ENCODE peak calls at places on chromosomes 3 and 15, in nine cellular contexts. H, I, W, P, O, D, S, A and N are unnamed samples.

GRCh38 chr3:135450985-135451384 is 514.5 kb upstream of the PPP2R3A start:
- DNase-seq in H (no peak), I (no peak), P (no peak), S (no peak), W (no peak), D (no peak), A (no peak), O (no peak), N (no peak)

GRCh38 chr3:145094355-145094941 is 1066.5 kb downstream of the PLOD2 start:
- DNase-seq in O (no peak), S (no peak), P (peak; percentile 73), A (no peak), W (peak; percentile 60), H (no peak), I (peak; percentile 82), D (no peak), N (no peak)

GRCh38 chr3:193910310-193910709 is 225.6 kb upstream of the HES1 start:
- DNase-seq in I (no peak), S (no peak), H (no peak), A (no peak), P (no peak), W (no peak), D (no peak), O (no peak), N (no peak)

GRCh38 chr3:117610156-117610555 is 900.6 kb downstream of the TUSC7 start:
- DNase-seq in H (no peak), D (no peak), P (no peak), I (peak; percentile 50), W (no peak), A (no peak), O (no peak), S (peak; percentile 27), N (no peak)

GRCh38 chr3:183172051-183172639 is 9.6 kb upstream of the LAMP3 start:
- DNase-seq in W (no peak), I (no peak), P (no peak), O (no peak), A (no peak), S (no peak), H (no peak), D (no peak), N (no peak)

GRCh38 chr15:35019401-35020327 is 31.6 kb upstream of the ZNF770 start:
- DNase-seq in S (no peak), D (no peak), I (no peak), O (no peak), W (peak; percentile 14), H (no peak), A (no peak), P (no peak), N (no peak)

GRCh38 chr3:132174500-132174899 is 139.7 kb upstream of the CPNE4 start:
- DNase-seq in H (no peak), S (no peak), P (no peak), D (no peak), W (peak; percentile 44), A (no peak), O (no peak), I (no peak), N (no peak)

GRCh38 chr3:10459954-10460754 is 45.2 kb downstream of the ATP2B2 start:
- DNase-seq in H (no peak), W (peak; percentile 71), S (peak; percentile 28), O (peak; percentile 18), I (peak; percentile 59), D (no peak), A (peak; percentile 36), P (peak; percentile 88), N (no peak)

GRCh38 chr3:9310043-9310442 is 52.8 kb upstream of the THUMPD3 start:
- DNase-seq in H (no peak), A (no peak), O (no peak), I (no peak), S (no peak), P (no peak), D (no peak), W (no peak), N (no peak)

GRCh38 chr3:120497813-120498212 is 47.0 kb upstream of the FSTL1 start:
- DNase-seq in A (no peak), D (no peak), W (peak; percentile 50), O (no peak), I (no peak), S (no peak), P (no peak), H (no peak), N (no peak)

GRCh38 chr3:112345681-112346080 is 12.7 kb downstream of the CD200 start:
- DNase-seq in S (no peak), A (no peak), I (no peak), D (no peak), H (no peak), P (no peak), O (no peak), W (no peak), N (no peak)

GRCh38 chr15:36832792-36833191 is 253.4 kb downstream of the CDIN1 start:
- DNase-seq in W (peak; percentile 59), I (no peak), D (no peak), O (no peak), S (no peak), P (no peak), H (no peak), A (no peak), N (no peak)

GRCh38 chr3:125110016-125110875 is 54.4 kb upstream of the HEG1 start:
- DNase-seq in S (no peak), D (no peak), I (no peak), O (no peak), P (peak; percentile 19), H (no peak), W (peak; percentile 94), A (no peak), N (no peak)

GRCh38 chr15:73948396-73948795 is 22.1 kb downstream of the LOXL1 start:
- DNase-seq in H (no peak), S (no peak), A (no peak), O (no peak), P (no peak), W (no peak), D (no peak), I (no peak), N (no peak)

GRCh38 chr3:149198611-149199010 is 23.0 kb downstream of the CP start:
- DNase-seq in P (no peak), W (peak; percentile 5), D (no peak), O (no peak), H (no peak), A (no peak), I (no peak), S (no peak), N (no peak)

GRCh38 chr15:52112203-52112750 is 298 bp downstream of the BCL2L10 start:
- DNase-seq in H (no peak), I (peak; percentile 48), P (peak; percentile 46), A (peak; percentile 52), O (peak; percentile 44), D (peak; percentile 54), S (no peak), W (peak; percentile 45), N (peak; percentile 37)

GRCh38 chr3:69997486-69998307 is 1.8 kb upstream of the SAMMSON start:
- DNase-seq in S (no peak), O (no peak), P (no peak), H (no peak), I (no peak), D (no peak), W (no peak), A (no peak), N (no peak)

GRCh38 chr3:25575001-25575400 is 89.7 kb downstream of the TOP2B start:
- DNase-seq in P (no peak), W (no peak), H (no peak), A (no peak), D (no peak), O (no peak), I (no peak), S (no peak), N (no peak)
- H3K9me3 ChIP-seq in P (no peaks in the 10 kb centered on the region), W (no peaks in the 10 kb centered on the region), H (no peaks in the 10 kb centered on the region), A (no peaks in the 10 kb centered on the region), D (no peaks in the 10 kb centered on the region), O (no peaks in the 10 kb centered on the region), I (no peaks in the 10 kb centered on the region), S (no peaks in the 10 kb centered on the region), N (no peaks in the 10 kb centered on the region)

GRCh38 chr15:27427386-27427785 is 456.4 kb downstream of the GABRG3 start:
- DNase-seq in A (no peak), I (no peak), D (no peak), W (no peak), H (no peak), O (no peak), S (no peak), P (no peak), N (no peak)
- H3K9me3 ChIP-seq in A (peaks cover 15% of the 10 kb centered on the region), I (peaks cover 3% of the 10 kb centered on the region), D (no peaks in the 10 kb centered on the region), W (no peaks in the 10 kb centered on the region), H (no peaks in the 10 kb centered on the region), O (no peaks in the 10 kb centered on the region), S (no peaks in the 10 kb centered on the region), P (no peaks in the 10 kb centered on the region), N (no peaks in the 10 kb centered on the region)

GRCh38 chr15:45026646-45027045 is 3.7 kb downstream of the SORD start:
- DNase-seq in W (no peak), O (no peak), P (no peak), D (no peak), S (no peak), I (peak; percentile 81), H (no peak), A (peak; percentile 49), N (no peak)

GRCh38 chr15:45027220-45027619 is 4.2 kb downstream of the SORD start:
- DNase-seq in P (no peak), S (no peak), O (no peak), D (no peak), I (no peak), W (no peak), H (no peak), A (no peak), N (no peak)

GRCh38 chr15:45030743-45031142 is 7.7 kb downstream of the SORD start:
- DNase-seq in I (no peak), P (no peak), H (no peak), S (no peak), A (no peak), D (no peak), O (no peak), W (no peak), N (no peak)
- H3K9me3 ChIP-seq in I (no peaks in the 10 kb centered on the region), P (no peaks in the 10 kb centered on the region), H (no peaks in the 10 kb centered on the region), S (no peaks in the 10 kb centered on the region), A (peaks cover 6% of the 10 kb centered on the region), D (no peaks in the 10 kb centered on the region), O (no peaks in the 10 kb centered on the region), W (no peaks in the 10 kb centered on the region), N (no peaks in the 10 kb centered on the region)

GRCh38 chr3:123920868-123921267 is 36.7 kb upstream of the MYLK start:
- DNase-seq in I (no peak), A (no peak), S (no peak), P (no peak), W (no peak), D (no peak), H (no peak), O (no peak), N (no peak)

GRCh38 chr3:123914829-123915228 is 30.7 kb upstream of the MYLK start:
- DNase-seq in H (no peak), W (no peak), P (no peak), I (no peak), S (no peak), O (no peak), D (no peak), A (no peak), N (no peak)

GRCh38 chr3:123919353-123919752 is 35.2 kb upstream of the MYLK start:
- DNase-seq in S (no peak), H (no peak), A (no peak), O (no peak), D (no peak), P (no peak), I (no peak), W (no peak), N (no peak)

DNA sequence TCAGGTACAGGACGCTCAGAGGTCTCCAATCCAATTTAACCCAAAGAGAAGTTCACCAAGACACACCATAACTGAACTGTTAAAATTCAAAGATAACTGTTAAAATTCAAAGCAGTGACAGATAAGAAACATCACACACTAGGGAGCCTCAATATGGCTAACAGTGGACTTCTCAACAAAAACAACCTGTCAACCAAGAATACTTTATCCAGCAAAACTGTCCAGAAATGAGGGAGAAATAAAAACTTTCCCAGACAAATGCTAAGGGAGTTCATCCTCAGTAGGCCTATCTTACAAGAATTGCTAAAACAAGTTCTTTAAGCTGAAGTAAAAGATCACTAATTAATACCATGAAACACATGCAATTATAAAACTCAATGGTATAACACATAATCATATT is 36.3 kb upstream of the MYLK start:
- DNase-seq in H (no peak), P (no peak), O (no peak), I (no peak), W (no peak), A (no peak), S (no peak), D (no peak), N (no peak)
- H3K9me3 ChIP-seq in H (no peaks in the 10 kb centered on the region), P (no peaks in the 10 kb centered on the region), O (peaks cover 15% of the 10 kb centered on the region), I (no peaks in the 10 kb centered on the region), W (peaks cover 6% of the 10 kb centered on the region), A (peaks cover 25% of the 10 kb centered on the region), S (no peaks in the 10 kb centered on the region), D (no peaks in the 10 kb centered on the region), N (peaks cover 5% of the 10 kb centered on the region)